ENCODE peak calls at places on chromosomes 3 and 15, in seven cellular contexts. L, T, D, E, N, X and M are unnamed samples.

GRCh38 chr3:186825294-186825821 is 17.2 kb upstream of the ADIPOQ start:
- DNase-seq in L (peak), T (no peak), D (peak), E (peak), N (peak), X (no peak), M (peak)

GRCh38 chr3:140527156-140527555 is 150.7 kb upstream of the TRIM42 start:
- DNase-seq in L (no peak), T (no peak), D (no peak), E (no peak), N (no peak), X (no peak), M (no peak)

GRCh38 chr3:11567516-11568467 is 75.9 kb downstream of the VGLL4 start:
- DNase-seq in L (no peak), T (no peak), D (no peak), E (peak), N (peak), X (peak), M (no peak)

GRCh38 chr3:167110906-167111305 is 269.2 kb downstream of the ZBBX start:
- DNase-seq in L (peak), T (peak), D (no peak), E (peak), N (no peak), X (peak), M (peak)

GRCh38 chr3:89072671-89073070 is 34.8 kb upstream of the EPHA3 start:
- DNase-seq in L (no peak), T (no peak), D (no peak), E (no peak), N (no peak), X (no peak), M (no peak)

GRCh38 chr3:151976211-151977050 is 103.0 kb downstream of the SUCNR1 start:
- DNase-seq in L (no peak), T (no peak), D (no peak), E (peak), N (peak), X (peak), M (peak)

GRCh38 chr3:177338697-177339219 is 141.5 kb upstream of the TBL1XR1 start:
- DNase-seq in L (no peak), T (no peak), D (peak), E (peak), N (peak), X (no peak), M (peak)

GRCh38 chr3:35737934-35738706 is 98.8 kb downstream of the ARPP21 start:
- DNase-seq in L (no peak), T (no peak), D (no peak), E (no peak), N (no peak), X (no peak), M (no peak)

GRCh38 chr3:73827204-73827603 is 202.5 kb upstream of the PDZRN3 start:
- DNase-seq in L (no peak), T (no peak), D (no peak), E (no peak), N (no peak), X (no peak), M (no peak)

GRCh38 chr3:46371802-46372340 is 1.1 kb downstream of the CCR5 start:
- DNase-seq in L (no peak), T (no peak), D (no peak), E (no peak), N (no peak), X (peak), M (no peak)

GRCh38 chr3:73052857-73053256 is 8.6 kb upstream of the EBLN2 start:
- DNase-seq in L (no peak), T (no peak), D (no peak), E (no peak), N (no peak), X (no peak), M (no peak)

GRCh38 chr15:40769310-40770146 is at the start of gene C15orf62:
- DNase-seq in L (no peak), T (no peak), D (no peak), E (no peak), N (peak), X (no peak), M (no peak)

GRCh38 chr15:101326026-101326315 is 30.9 kb upstream of the SNRPA1 start:
- DNase-seq in L (no peak), T (no peak), D (no peak), E (no peak), N (no peak), X (no peak), M (no peak)

GRCh38 chr3:15294914-15295313 is 37.5 kb downstream of the SH3BP5 start:
- DNase-seq in L (no peak), T (no peak), D (no peak), E (no peak), N (no peak), X (no peak), M (no peak)

GRCh38 chr15:68258684-68259083 is 18.9 kb upstream of the FEM1B start:
- DNase-seq in L (no peak), T (no peak), D (no peak), E (no peak), N (no peak), X (no peak), M (no peak)

GRCh38 chr3:186213946-186214345 is 105.1 kb upstream of the ETV5 start:
- DNase-seq in L (no peak), T (no peak), D (no peak), E (no peak), N (no peak), X (no peak), M (no peak)

GRCh38 chr15:90463381-90463780 is 66.3 kb upstream of the CRTC3 start:
- DNase-seq in L (no peak), T (no peak), D (no peak), E (peak), N (peak), X (no peak), M (no peak)

DNA sequence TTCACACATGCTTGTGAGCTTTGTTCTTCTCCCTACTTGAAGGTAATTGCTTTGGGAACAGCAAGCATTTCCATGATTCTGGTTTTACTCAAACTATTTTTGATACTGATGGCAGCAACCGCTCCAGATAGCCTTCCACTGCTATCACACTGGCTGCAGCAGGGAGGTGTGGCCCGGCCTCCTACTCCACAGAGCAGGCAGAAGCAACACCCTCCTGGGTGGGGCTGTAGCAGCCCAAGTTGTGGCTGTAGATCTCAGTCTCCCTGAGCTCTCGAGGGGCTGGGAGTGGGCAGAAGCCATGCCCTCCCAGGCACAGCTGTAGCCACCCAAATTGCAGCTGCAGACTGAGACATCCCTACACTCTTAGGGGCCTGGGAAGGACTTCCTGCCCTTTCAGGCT is 878.8 kb upstream of the GBE1 start:
- DNase-seq in L (no peak), T (no peak), D (no peak), E (no peak), N (no peak), X (no peak), M (no peak)
- H3K18ac ChIP-seq in L (no peak), T (no peak), D (no peak), E (no peak), N (no peak), X (no peak), M (no peak)

GRCh38 chr3:188940213-188940914 is 231.4 kb upstream of the TPRG1 start:
- DNase-seq in L (no peak), T (no peak), D (peak), E (no peak), N (no peak), X (no peak), M (no peak)

GRCh38 chr3:188936597-188937107 is 235.1 kb upstream of the TPRG1 start:
- DNase-seq in L (no peak), T (no peak), D (peak), E (no peak), N (peak), X (no peak), M (no peak)

GRCh38 chr3:188939799-188940198 is 232.0 kb upstream of the TPRG1 start:
- DNase-seq in L (no peak), T (no peak), D (no peak), E (no peak), N (no peak), X (no peak), M (no peak)

GRCh38 chr3:188938999-188939398 is 232.8 kb upstream of the TPRG1 start:
- DNase-seq in L (no peak), T (no peak), D (no peak), E (no peak), N (no peak), X (no peak), M (no peak)

DNA sequence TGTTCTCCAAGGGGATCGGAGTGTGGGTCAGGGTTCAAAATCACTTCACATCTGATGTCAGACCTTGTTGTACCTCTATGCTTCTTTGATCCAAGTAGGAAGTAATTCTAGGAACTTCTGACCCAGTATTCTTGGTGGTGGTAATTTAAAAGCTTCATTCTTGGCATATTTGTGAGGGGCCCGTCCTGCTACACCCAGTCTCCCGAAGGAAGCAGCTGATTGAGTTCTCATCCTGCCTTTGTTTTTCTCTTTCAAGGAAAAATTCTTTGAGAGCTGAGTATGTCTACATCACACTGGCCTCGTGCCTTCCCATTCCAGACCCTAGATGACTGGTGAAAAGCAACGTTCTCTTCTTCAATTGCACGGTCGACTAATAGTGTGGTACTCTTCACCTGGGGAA is 234.4 kb upstream of the TPRG1 start:
- DNase-seq in L (no peak), T (no peak), D (no peak), E (no peak), N (peak), X (no peak), M (peak)
- H3K27ac ChIP-seq in L (peak), T (no peak), D (no peak), E (no peak), N (no peak), X (no peak), M (no peak)

GRCh38 chr3:120855665-120856437 is 52.2 kb upstream of the STXBP5L start:
- DNase-seq in L (peak), T (no peak), D (no peak), E (no peak), N (peak), X (peak), M (peak)
- H4K8ac ChIP-seq in L (no peak), T (no peak), D (no peak), E (no peak), N (no peak), X (no peak), M (no peak)

GRCh38 chr3:45365060-45365459 is 23.3 kb upstream of the LARS2 start:
- DNase-seq in L (no peak), T (no peak), D (no peak), E (peak), N (peak), X (no peak), M (no peak)

GRCh38 chr3:45367451-45367850 is 20.9 kb upstream of the LARS2 start:
- DNase-seq in L (no peak), T (no peak), D (no peak), E (peak), N (peak), X (peak), M (no peak)

GRCh38 chr3:45366305-45366704 is 22.1 kb upstream of the LARS2 start:
- DNase-seq in L (no peak), T (no peak), D (no peak), E (no peak), N (peak), X (no peak), M (no peak)

GRCh38 chr3:45362161-45362560 is 26.2 kb upstream of the LARS2 start:
- DNase-seq in L (no peak), T (no peak), D (no peak), E (no peak), N (no peak), X (no peak), M (no peak)

DNA sequence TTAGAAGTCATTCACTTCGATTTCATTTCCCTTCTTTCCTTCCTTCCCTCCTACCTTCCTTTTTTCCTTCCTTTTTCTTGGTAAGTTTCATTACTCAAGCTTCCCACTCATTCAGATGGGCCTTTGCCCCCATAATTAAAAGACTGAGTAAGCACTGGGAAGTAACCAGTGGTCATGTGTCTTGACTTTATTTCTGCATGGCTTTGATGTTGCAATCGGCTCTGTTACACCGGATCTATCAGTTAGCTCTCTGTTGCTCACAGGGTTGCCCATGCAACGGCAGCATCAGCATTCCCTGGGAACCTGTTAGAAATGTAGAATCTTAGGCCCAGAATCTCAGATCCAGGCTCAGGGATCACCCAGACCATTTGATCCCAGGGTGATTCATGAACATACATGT is 25.6 kb upstream of the LARS2 start:
- DNase-seq in L (no peak), T (no peak), D (no peak), E (peak), N (peak), X (no peak), M (no peak)
- H3K18ac ChIP-seq in L (no peak), T (no peak), D (no peak), E (no peak), N (no peak), X (no peak), M (no peak)